ENCODE peak calls at places on chromosome 1, in seven cellular contexts. V is ascending aorta, B is neural progenitor cell, J is GM23338, G is suprapubic skin, U is AG09309, Z is GM13977. T is an unnamed sample.

GRCh38 chr1:85585845-85586244 is 5.3 kb downstream of the CCN1 start:
- DNase-seq in V (peak), B (no peak), J (no peak), G (no peak), U (no peak), Z (no peak), T (no peak)

GRCh38 chr1:70409136-70409535 is 1.9 kb upstream of the CTH start:
- DNase-seq in V (no peak), B (no peak), J (no peak), G (no peak), U (no peak), Z (no peak), T (no peak)

GRCh38 chr1:98049370-98050115 is 128.7 kb upstream of the DPYD start:
- DNase-seq in V (peak), B (peak), J (peak), G (no peak), U (no peak), Z (no peak), T (no peak)

GRCh38 chr1:45332346-45332720 is 5.6 kb downstream of the HPDL start:
- DNase-seq in V (no peak), B (no peak), J (no peak), G (no peak), U (no peak), Z (peak), T (no peak)

GRCh38 chr1:67897270-67897949 is 64.1 kb upstream of the GNG12 start:
- DNase-seq in V (no peak), B (no peak), J (no peak), G (no peak), U (peak), Z (no peak), T (no peak)

GRCh38 chr1:225044258-225044657 is 114.8 kb downstream of the DNAH14 start:
- DNase-seq in V (no peak), B (no peak), J (no peak), G (no peak), U (peak), Z (no peak), T (no peak)

GRCh38 chr1:41721039-41721438 is 197.7 kb downstream of the HIVEP3 start:
- DNase-seq in V (no peak), B (no peak), J (no peak), G (no peak), U (no peak), Z (peak), T (no peak)

GRCh38 chr1:44652445-44653106 is 21.7 kb downstream of the TMEM53 start:
- DNase-seq in V (peak), B (peak), J (peak), G (peak), U (no peak), Z (peak), T (peak)

GRCh38 chr1:90834354-90835171 is 117.5 kb upstream of the BARHL2 start:
- DNase-seq in V (no peak), B (peak), J (no peak), G (no peak), U (peak), Z (no peak), T (no peak)

GRCh38 chr1:59085101-59085500 is 211.8 kb upstream of the FGGY start:
- DNase-seq in V (no peak), B (no peak), J (no peak), G (no peak), U (no peak), Z (no peak), T (no peak)

GRCh38 chr1:59046730-59047157 is 250.2 kb upstream of the FGGY start:
- DNase-seq in V (no peak), B (no peak), J (peak), G (no peak), U (no peak), Z (peak), T (no peak)

GRCh38 chr1:245388687-245389086 is 233.9 kb downstream of the KIF26B start:
- DNase-seq in V (no peak), B (no peak), J (no peak), G (no peak), U (no peak), Z (no peak), T (no peak)

GRCh38 chr1:94698759-94699502 is 121.2 kb upstream of the SLC44A3 start:
- DNase-seq in V (no peak), B (no peak), J (no peak), G (no peak), U (no peak), Z (no peak), T (no peak)

GRCh38 chr1:39825432-39825941 is 36.8 kb upstream of the BMP8B start:
- DNase-seq in V (no peak), B (no peak), J (no peak), G (no peak), U (no peak), Z (peak), T (no peak)

GRCh38 chr1:25922633-25923567 is 16.7 kb upstream of the STMN1 start:
- DNase-seq in V (peak), B (peak), J (peak), G (peak), U (no peak), Z (peak), T (peak)

GRCh38 chr1:66383168-66383567 is 150.8 kb upstream of the SGIP1 start:
- DNase-seq in V (no peak), B (no peak), J (peak), G (no peak), U (no peak), Z (no peak), T (no peak)

GRCh38 chr1:94329986-94330385 is 88.2 kb upstream of the ABCD3 start:
- DNase-seq in V (no peak), B (peak), J (peak), G (no peak), U (no peak), Z (no peak), T (no peak)

GRCh38 chr1:79042539-79042938 is 36.0 kb upstream of the ADGRL4 start:
- DNase-seq in V (no peak), B (no peak), J (no peak), G (no peak), U (no peak), Z (no peak), T (no peak)

GRCh38 chr1:100718581-100718980 is 961 bp upstream of the VCAM1 start:
- DNase-seq in V (no peak), B (no peak), J (no peak), G (no peak), U (no peak), Z (no peak), T (no peak)

GRCh38 chr1:182688436-182688835 is 4.0 kb upstream of the RGS8 start:
- DNase-seq in V (no peak), B (no peak), J (no peak), G (no peak), U (no peak), Z (no peak), T (no peak)

GRCh38 chr1:110065841-110066240 is 4.6 kb downstream of the ALX3 start:
- DNase-seq in V (no peak), B (no peak), J (no peak), G (no peak), U (no peak), Z (no peak), T (no peak)

GRCh38 chr1:184698001-184698400 is 56.7 kb downstream of the EDEM3 start:
- DNase-seq in V (no peak), B (no peak), J (no peak), G (no peak), U (no peak), Z (no peak), T (no peak)

GRCh38 chr1:203038217-203038741 is 12.0 kb downstream of the PPFIA4 start:
- DNase-seq in V (peak), B (no peak), J (no peak), G (peak), U (peak), Z (no peak), T (no peak)

GRCh38 chr1:155013632-155014031 is 11.0 kb downstream of the ZBTB7B start:
- DNase-seq in V (no peak), B (no peak), J (no peak), G (no peak), U (no peak), Z (no peak), T (no peak)

GRCh38 chr1:165384016-165384415 is 27.5 kb upstream of the LMX1A start:
- DNase-seq in V (no peak), B (no peak), J (no peak), G (no peak), U (no peak), Z (no peak), T (no peak)

GRCh38 chr1:7666249-7666648 is 104.8 kb upstream of the VAMP3 start:
- DNase-seq in V (no peak), B (no peak), J (no peak), G (no peak), U (no peak), Z (no peak), T (no peak)

GRCh38 chr1:174692313-174692712 is 244.5 kb downstream of the GPR52 start:
- DNase-seq in V (no peak), B (no peak), J (peak), G (no peak), U (no peak), Z (no peak), T (no peak)

GRCh38 chr1:242455052-242455361 is 69.5 kb downstream of the PLD5 start:
- DNase-seq in V (no peak), B (no peak), J (no peak), G (no peak), U (no peak), Z (no peak), T (no peak)
- TF ChIP-seq CTCF in V (no peak), B (no peak), J (no peak), G (no peak), U (no peak), Z (no peak), T (no peak)

GRCh38 chr1:172971241-172971640 is 79.5 kb downstream of the TNFSF18 start:
- DNase-seq in V (no peak), B (peak), J (peak), G (no peak), U (no peak), Z (no peak), T (no peak)
- TF ChIP-seq CTCF in V (no peak), B (no peak), J (no peak), G (no peak), U (no peak), Z (no peak), T (no peak)

DNA sequence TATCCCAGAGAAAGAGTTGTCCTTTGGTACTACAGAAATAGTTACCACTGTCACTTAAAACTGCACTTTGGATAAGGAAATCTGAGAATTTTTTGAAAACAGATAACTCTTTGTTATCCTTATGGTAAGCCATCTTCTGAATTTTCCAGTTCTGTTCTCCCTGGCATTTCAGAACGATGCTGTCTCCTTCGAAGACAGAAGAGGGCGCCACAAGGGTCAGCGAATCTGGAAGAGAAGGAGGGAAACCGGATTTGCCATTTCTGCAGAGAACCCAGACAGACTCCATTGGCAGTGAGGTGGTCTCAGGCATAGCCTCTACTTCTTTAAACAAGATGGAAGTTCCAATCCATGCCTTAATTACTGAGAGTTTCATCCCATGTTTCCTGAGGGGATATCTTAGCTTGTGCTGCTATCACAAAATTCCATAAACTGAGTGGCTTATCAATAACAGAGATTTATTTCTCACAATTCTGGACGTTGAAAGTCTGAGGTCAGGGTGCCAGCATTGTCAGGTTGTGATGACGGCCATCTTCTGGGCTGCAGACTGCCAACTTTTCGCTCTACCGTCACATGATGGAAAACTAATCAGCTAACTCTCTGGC is 6.4 kb downstream of the FCRL2 start:
- DNase-seq in V (no peak), B (peak), J (peak), G (no peak), U (no peak), Z (no peak), T (peak)
- TF ChIP-seq CTCF in V (no peak), B (peak), J (peak), G (no peak), U (peak), Z (peak), T (peak)

GRCh38 chr1:53314606-53315005 is 13.3 kb downstream of the LRP8 start:
- DNase-seq in V (no peak), B (no peak), J (no peak), G (no peak), U (no peak), Z (no peak), T (no peak)

GRCh38 chr1:53316742-53317650 is 10.9 kb downstream of the LRP8 start:
- DNase-seq in V (no peak), B (no peak), J (no peak), G (no peak), U (no peak), Z (no peak), T (no peak)

GRCh38 chr1:53315456-53316048 is 12.3 kb downstream of the LRP8 start:
- DNase-seq in V (no peak), B (no peak), J (no peak), G (no peak), U (no peak), Z (no peak), T (no peak)

GRCh38 chr1:53317651-53318539 is 10.0 kb downstream of the LRP8 start:
- DNase-seq in V (no peak), B (no peak), J (no peak), G (no peak), U (no peak), Z (no peak), T (no peak)

DNA sequence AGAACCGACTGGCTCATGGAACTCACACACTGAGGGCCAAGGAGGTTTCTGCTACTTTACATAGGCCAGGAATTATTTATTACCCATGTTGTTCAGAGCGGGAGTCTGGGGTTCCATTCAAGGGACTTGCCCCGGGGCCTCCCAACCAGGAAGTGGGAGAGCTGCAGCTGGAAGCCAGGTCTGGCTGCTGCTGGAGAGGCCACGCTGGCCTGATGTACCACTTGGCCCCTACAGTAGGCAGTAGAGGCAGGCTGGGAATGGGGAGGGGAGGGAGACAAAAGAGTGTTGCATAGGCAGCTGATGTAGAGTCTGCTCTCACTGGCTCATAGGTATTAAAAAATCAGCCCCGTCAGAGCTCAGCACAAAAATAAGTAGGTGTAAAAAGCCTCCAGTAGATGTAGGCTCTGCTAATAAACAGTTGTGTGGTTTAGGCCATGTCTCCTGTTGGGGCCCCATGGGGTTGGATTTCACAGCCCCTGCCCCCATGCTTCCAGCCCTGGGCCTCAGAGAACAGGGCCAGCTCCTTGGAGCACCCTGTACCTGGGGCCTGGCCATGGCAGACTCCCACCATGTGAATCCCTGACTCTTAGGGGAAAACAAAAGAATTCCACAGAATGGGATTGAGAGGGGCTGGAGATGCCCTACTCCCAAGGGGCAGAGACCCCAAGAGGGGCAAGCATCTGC is 11.7 kb downstream of the LRP8 start:
- DNase-seq in V (no peak), B (peak), J (peak), G (no peak), U (no peak), Z (no peak), T (peak)
- TF ChIP-seq CTCF in V (no peak), B (peak), J (no peak), G (no peak), U (no peak), Z (no peak), T (no peak)

GRCh38 chr1:37096523-37096922 is 62.2 kb upstream of the GRIK3 start:
- DNase-seq in V (no peak), B (peak), J (peak), G (no peak), U (no peak), Z (peak), T (peak)
- TF ChIP-seq CTCF in V (no peak), B (peak), J (peak), G (no peak), U (no peak), Z (peak), T (peak)

GRCh38 chr1:30232288-30232899 is 491.0 kb downstream of the MATN1 start:
- DNase-seq in V (no peak), B (peak), J (peak), G (no peak), U (no peak), Z (peak), T (peak)

GRCh38 chr1:30229960-30230359 is 493.4 kb downstream of the MATN1 start:
- DNase-seq in V (peak), B (no peak), J (no peak), G (no peak), U (no peak), Z (no peak), T (no peak)

GRCh38 chr1:30226648-30227047 is 496.7 kb downstream of the MATN1 start:
- DNase-seq in V (no peak), B (no peak), J (no peak), G (no peak), U (no peak), Z (no peak), T (no peak)

GRCh38 chr1:30225336-30225735 is 498.0 kb downstream of the MATN1 start:
- DNase-seq in V (no peak), B (no peak), J (no peak), G (no peak), U (no peak), Z (no peak), T (no peak)

DNA sequence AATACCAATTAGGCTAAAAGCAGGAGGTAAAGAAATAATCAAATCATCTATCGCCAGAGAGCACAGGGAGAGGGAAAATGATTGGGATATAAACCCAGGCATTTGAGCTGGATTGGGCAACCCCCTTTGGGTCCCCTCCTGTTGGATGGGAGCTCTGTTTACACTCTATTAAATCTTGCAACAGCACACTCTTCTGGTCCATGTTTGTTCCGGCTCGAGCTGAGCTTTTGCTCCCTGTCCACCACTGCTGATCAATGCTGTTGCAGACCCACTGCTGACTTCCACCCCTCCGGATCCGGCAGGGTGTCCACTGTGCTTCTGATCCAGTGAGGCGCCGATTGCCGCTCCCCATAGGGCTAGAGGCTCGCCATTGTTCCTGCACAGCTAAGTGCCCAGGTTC is 493.8 kb downstream of the MATN1 start:
- DNase-seq in V (peak), B (no peak), J (no peak), G (no peak), U (no peak), Z (no peak), T (no peak)
- TF ChIP-seq CTCF in V (no peak), B (no peak), J (no peak), G (no peak), U (no peak), Z (no peak), T (no peak)

GRCh38 chr1:10693152-10693496 is 103.3 kb downstream of the CASZ1 start:
- DNase-seq in V (no peak), B (no peak), J (no peak), G (no peak), U (no peak), Z (no peak), T (no peak)

GRCh38 chr1:10691075-10691739 is 105.2 kb downstream of the CASZ1 start:
- DNase-seq in V (no peak), B (no peak), J (no peak), G (no peak), U (no peak), Z (no peak), T (no peak)

GRCh38 chr1:10691740-10692125 is 104.7 kb downstream of the CASZ1 start:
- DNase-seq in V (no peak), B (no peak), J (no peak), G (no peak), U (no peak), Z (no peak), T (no peak)

GRCh38 chr1:10693497-10694273 is 102.8 kb downstream of the CASZ1 start:
- DNase-seq in V (no peak), B (peak), J (peak), G (no peak), U (no peak), Z (peak), T (peak)

DNA sequence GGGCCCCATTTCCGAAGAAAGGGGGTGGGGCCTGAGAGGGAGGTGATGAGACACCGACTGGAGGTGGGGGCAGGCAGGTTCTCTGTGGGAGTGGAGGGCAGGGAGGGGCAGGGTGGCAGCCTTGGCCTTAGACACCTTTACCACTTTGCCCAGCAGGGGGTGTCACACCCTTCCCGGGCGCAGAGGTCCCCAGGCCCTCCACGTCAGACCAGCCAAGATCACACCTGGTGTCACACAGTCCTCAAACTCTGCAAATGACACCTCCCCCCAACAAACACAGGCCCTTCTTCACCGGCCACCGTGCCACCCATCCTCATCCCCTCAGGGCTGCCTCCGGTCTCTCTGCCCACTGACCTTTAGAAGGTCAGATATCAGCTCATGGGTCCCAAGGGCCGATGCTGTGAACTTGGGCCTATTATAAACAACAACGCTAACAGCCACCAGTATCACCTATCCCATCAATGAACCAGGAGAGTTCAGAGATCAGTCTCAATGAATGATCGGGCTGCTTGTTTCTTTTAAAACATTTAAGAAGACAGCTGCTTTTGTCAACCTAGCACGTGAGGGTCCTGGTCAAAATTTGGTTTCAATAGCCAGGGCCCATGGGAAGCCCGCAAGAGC is 103.9 kb downstream of the CASZ1 start:
- DNase-seq in V (no peak), B (peak), J (no peak), G (no peak), U (no peak), Z (peak), T (peak)
- TF ChIP-seq CTCF in V (peak), B (peak), J (peak), G (peak), U (peak), Z (peak), T (peak)

GRCh38 chr1:54715493-54716298 is at the start of gene TTC4:
- DNase-seq in V (peak), B (peak), J (peak), G (peak), U (peak), Z (peak), T (peak)
- TF ChIP-seq CTCF in V (no peak), B (no peak), J (no peak), G (no peak), U (no peak), Z (no peak), T (no peak)